ENCODE peak calls at places on chromosomes 2 and 18, in ten cellular contexts. O is HCT116, B is heart left ventricle, P is adrenal gland, A is tibial nerve, H is testis, J is ovary, U is IMR-90, R is body of pancreas, E is uterus. C is an unnamed sample.

GRCh38 chr2:8003462-8004075 is 678.3 kb upstream of the ID2 start:
- DNase-seq in O (no peak), J (peak), P (no peak), A (peak), R (no peak), U (peak), E (peak), B (peak), H (peak), C (peak)

GRCh38 chr18:1865869-1866268 is 705.4 kb downstream of the METTL4 start:
- DNase-seq in A (no peak), P (no peak), U (no peak), E (no peak), H (no peak), R (no peak), B (no peak), J (no peak), O (no peak), C (no peak)

GRCh38 chr2:210046851-210047486 is 44.5 kb downstream of the RPE start:
- DNase-seq in E (no peak), O (no peak), P (no peak), R (no peak), H (no peak), A (no peak), J (no peak), U (no peak), B (no peak), C (no peak)

GRCh38 chr2:28000287-28000686 is 109.8 kb downstream of the BABAM2 start:
- DNase-seq in E (no peak), P (no peak), U (no peak), B (no peak), O (no peak), J (no peak), R (no peak), H (no peak), A (no peak), C (no peak)

GRCh38 chr2:32284321-32284720 is 6.6 kb downstream of the YIPF4 start:
- DNase-seq in P (no peak), H (no peak), R (no peak), A (no peak), E (no peak), O (no peak), B (no peak), U (peak), J (no peak), C (no peak)

GRCh38 chr2:219218279-219219112 is at the start of gene ABCB6:
- DNase-seq in B (peak), E (peak), H (peak), A (peak), P (peak), R (peak), O (peak), J (peak), U (peak), C (peak)

GRCh38 chr2:64645014-64645418 is 8.7 kb downstream of the SERTAD2 start:
- DNase-seq in B (peak), P (peak), E (peak), J (peak), R (peak), A (peak), O (no peak), U (peak), H (peak), C (peak)

GRCh38 chr2:236855866-236856855 is 229.5 kb upstream of the COPS8 start:
- DNase-seq in A (no peak), R (no peak), B (no peak), H (no peak), E (no peak), P (no peak), U (no peak), J (no peak), O (no peak), C (peak)

GRCh38 chr2:10477443-10478297 is 29.5 kb upstream of the ODC1 start:
- DNase-seq in O (no peak), H (no peak), B (no peak), R (no peak), U (no peak), P (no peak), A (no peak), J (no peak), E (no peak), C (no peak)

GRCh38 chr2:172340394-172340793 is 87.0 kb upstream of the ITGA6 start:
- DNase-seq in U (no peak), P (no peak), R (no peak), H (no peak), E (no peak), J (no peak), B (no peak), O (no peak), A (no peak), C (no peak)

GRCh38 chr2:178125862-178126261 is 13.6 kb downstream of the RBM45 start:
- DNase-seq in B (no peak), A (no peak), U (no peak), J (no peak), O (no peak), P (no peak), E (no peak), R (no peak), H (no peak), C (no peak)

GRCh38 chr18:7601249-7601620 is 34.1 kb downstream of the PTPRM start:
- DNase-seq in E (no peak), H (no peak), J (no peak), A (no peak), O (no peak), B (no peak), U (peak), R (no peak), P (no peak), C (no peak)

GRCh38 chr2:183371545-183371944 is 247.3 kb downstream of the NUP35 start:
- DNase-seq in H (no peak), U (no peak), A (no peak), J (no peak), E (no peak), O (no peak), P (no peak), B (no peak), R (no peak), C (no peak)

GRCh38 chr2:192127434-192127833 is 67.3 kb downstream of the TMEFF2 start:
- DNase-seq in H (no peak), R (no peak), P (no peak), B (no peak), A (no peak), J (no peak), E (no peak), O (no peak), U (no peak), C (no peak)

GRCh38 chr18:79640064-79640672 is 39.4 kb upstream of the CTDP1 start:
- DNase-seq in B (no peak), R (no peak), O (no peak), H (no peak), A (no peak), E (no peak), P (no peak), U (no peak), J (no peak), C (no peak)

GRCh38 chr2:241540766-241541561 is 17.6 kb upstream of the BOK start:
- DNase-seq in B (peak), O (peak), P (peak), U (no peak), H (peak), R (peak), A (peak), E (peak), J (peak), C (no peak)

GRCh38 chr2:148475626-148476025 is 168.9 kb upstream of the EPC2 start:
- DNase-seq in B (no peak), A (no peak), H (no peak), J (no peak), E (no peak), O (no peak), R (no peak), P (no peak), U (peak), C (no peak)

GRCh38 chr2:232275670-232276069 is 102.9 kb upstream of the ALPP start:
- DNase-seq in P (no peak), U (no peak), R (no peak), A (no peak), J (no peak), O (no peak), H (no peak), E (no peak), B (no peak), C (no peak)

GRCh38 chr2:195304310-195304709 is 352.7 kb upstream of the SLC39A10 start:
- DNase-seq in P (peak), A (no peak), R (no peak), B (no peak), J (no peak), U (peak), H (peak), E (no peak), O (peak), C (no peak)

GRCh38 chr2:133146893-133147292 is 421.4 kb downstream of the NCKAP5 start:
- DNase-seq in O (no peak), A (no peak), E (no peak), J (no peak), U (peak), P (no peak), R (no peak), H (no peak), B (no peak), C (no peak)

GRCh38 chr2:236873666-236874065 is 212.0 kb upstream of the COPS8 start:
- DNase-seq in P (no peak), R (no peak), A (peak), E (no peak), J (no peak), B (no peak), O (no peak), H (no peak), U (no peak), C (no peak)

GRCh38 chr18:2050702-2051201 is 520.6 kb downstream of the METTL4 start:
- DNase-seq in H (no peak), J (no peak), U (no peak), P (no peak), A (no peak), E (no peak), B (no peak), R (no peak), O (peak), C (no peak)

GRCh38 chr2:189234991-189235390 is 55.4 kb upstream of the COL5A2 start:
- DNase-seq in J (no peak), O (no peak), U (peak), P (no peak), B (no peak), R (no peak), H (no peak), A (no peak), E (no peak), C (no peak)

GRCh38 chr18:56196495-56197225 is 441.7 kb downstream of the TXNL1 start:
- DNase-seq in E (no peak), B (no peak), J (no peak), A (no peak), R (no peak), O (no peak), H (no peak), P (no peak), U (peak), C (no peak)

GRCh38 chr2:170733821-170734600 is 18.9 kb downstream of the SP5 start:
- DNase-seq in H (no peak), J (no peak), E (no peak), B (no peak), A (no peak), U (no peak), P (no peak), O (no peak), R (no peak), C (no peak)

GRCh38 chr2:8312861-8313768 is 368.7 kb upstream of the ID2 start:
- DNase-seq in J (no peak), P (no peak), O (peak), B (no peak), A (no peak), H (no peak), R (no peak), E (no peak), U (peak), C (no peak)

GRCh38 chr2:236352761-236353593 is 88.8 kb upstream of the ASB18 start:
- DNase-seq in U (peak), A (peak), B (no peak), P (no peak), E (no peak), R (no peak), J (peak), O (peak), H (peak), C (no peak)

DNA sequence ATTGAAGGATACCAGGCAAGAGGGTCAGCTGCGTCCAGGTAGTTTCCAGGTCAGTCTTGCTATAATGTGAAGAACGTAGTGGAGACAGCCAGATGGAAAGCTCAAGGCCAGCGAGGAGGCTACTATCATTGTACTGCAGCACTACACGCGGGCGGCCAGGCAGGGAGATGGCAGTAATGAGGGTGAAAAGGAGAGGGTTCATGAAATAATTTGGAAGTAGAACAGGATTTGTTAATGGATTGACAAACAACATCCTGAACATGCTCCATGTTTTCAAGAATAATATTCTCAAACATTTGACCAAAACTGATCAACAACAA is 17.1 kb downstream of the SPIRE1 start:
- DNase-seq in B (no peak), A (no peak), J (no peak), U (no peak), P (no peak), R (no peak), E (no peak), H (peak), O (no peak), C (no peak)
- H3K4me3 ChIP-seq in B (no peak), A (no peak), J (no peak), U (no peak), P (no peak), R (no peak), E (no peak), H (no peak), O (no peak), C (no peak)

GRCh38 chr2:74440378-74441110 is 1.2 kb downstream of the RTKN start:
- DNase-seq in E (peak), B (peak), O (peak), P (peak), R (peak), H (peak), J (peak), U (peak), A (peak), C (peak)
- TF ChIP-seq POLR2A in E (peak), B (no peak), O (no peak), P (peak), R (peak), H (no peak), J (no peak), U (peak), A (peak), C (no peak)

GRCh38 chr2:174785481-174785880 is 21.2 kb upstream of the CHRNA1 start:
- DNase-seq in A (no peak), O (no peak), U (peak), B (no peak), R (no peak), E (no peak), P (no peak), J (no peak), H (no peak), C (no peak)

GRCh38 chr2:174784909-174785308 is 20.6 kb upstream of the CHRNA1 start:
- DNase-seq in P (no peak), E (no peak), A (no peak), B (no peak), O (no peak), J (no peak), U (no peak), R (no peak), H (no peak), C (no peak)

GRCh38 chr2:174786066-174786725 is 21.9 kb upstream of the CHRNA1 start:
- DNase-seq in U (peak), J (no peak), A (no peak), B (no peak), O (no peak), P (no peak), H (no peak), R (no peak), E (no peak), C (no peak)

GRCh38 chr2:174781996-174782395 is 17.7 kb upstream of the CHRNA1 start:
- DNase-seq in E (no peak), A (no peak), B (no peak), O (no peak), J (no peak), H (peak), R (no peak), U (no peak), P (no peak), C (no peak)

GRCh38 chr2:174784316-174784715 is 20.0 kb upstream of the CHRNA1 start:
- DNase-seq in O (no peak), J (no peak), B (no peak), P (no peak), U (no peak), R (no peak), E (no peak), A (no peak), H (peak), C (no peak)
- TF ChIP-seq CTCF in O (no peak), J (no peak), B (no peak), P (no peak), U (no peak), R (no peak), E (no peak), A (no peak), H (no peak), C (no peak)

DNA sequence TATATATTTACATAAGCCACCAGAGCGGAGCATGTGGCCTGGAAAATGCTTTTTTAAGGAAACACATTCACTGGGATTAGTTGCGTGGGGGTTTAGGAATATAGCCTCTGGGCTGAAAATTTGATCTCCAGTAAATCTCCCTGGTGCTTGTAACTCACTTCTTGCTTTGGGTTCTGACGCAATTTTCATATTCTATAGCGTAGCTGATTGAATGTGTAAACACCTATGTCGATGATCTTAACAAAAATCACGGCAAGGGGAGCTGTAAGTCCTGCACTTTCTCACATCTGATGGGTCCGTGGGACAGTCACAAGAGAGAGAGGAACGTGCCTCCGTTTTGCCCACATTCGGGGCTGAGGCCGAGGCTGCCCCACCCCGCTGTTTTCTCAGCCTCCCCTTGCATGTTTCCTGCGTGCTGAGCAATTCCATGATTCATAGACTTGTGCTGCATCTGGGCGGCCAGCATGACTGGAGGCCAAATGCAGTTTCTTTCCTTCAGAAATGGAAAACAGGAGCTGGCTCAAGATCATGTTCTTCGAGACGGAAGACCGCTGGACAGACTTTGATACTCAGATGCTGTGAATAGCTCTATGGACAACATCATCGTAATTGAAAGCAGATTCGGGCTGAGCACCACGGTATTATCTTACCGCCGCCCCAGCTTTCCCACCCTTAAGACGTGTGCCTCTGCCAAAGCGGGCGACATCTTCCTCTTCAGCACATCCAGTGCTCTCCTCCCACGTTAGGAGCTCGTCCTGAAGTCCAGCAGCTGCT is 109.2 kb downstream of the TMEM18 start:
- DNase-seq in P (no peak), U (no peak), H (peak), R (no peak), B (peak), J (peak), E (peak), A (peak), O (no peak), C (peak)
- H3K4me3 ChIP-seq in P (no peak), U (no peak), H (no peak), R (no peak), B (no peak), J (peak), E (no peak), A (peak), O (no peak), C (no peak)

GRCh38 chr18:59899298-59900221 is at the start of gene PMAIP1:
- DNase-seq in H (peak), P (peak), A (peak), O (peak), J (peak), E (peak), U (peak), R (peak), B (peak), C (peak)
- TF ChIP-seq POLR2A in H (no peak), P (peak), A (peak), O (peak), J (peak), E (peak), U (peak), R (peak), B (no peak), C (no peak)

GRCh38 chr2:101766337-101766736 is 68.8 kb downstream of the MAP4K4 start:
- DNase-seq in J (no peak), H (no peak), O (no peak), B (no peak), U (no peak), R (no peak), P (no peak), A (no peak), E (no peak), C (no peak)

GRCh38 chr2:101768480-101769077 is 71.1 kb downstream of the MAP4K4 start:
- DNase-seq in J (no peak), P (no peak), R (no peak), H (no peak), E (no peak), U (no peak), B (no peak), A (no peak), O (no peak), C (no peak)

GRCh38 chr2:101763496-101764333 is 66.2 kb downstream of the MAP4K4 start:
- DNase-seq in B (no peak), A (no peak), O (no peak), H (no peak), E (no peak), U (no peak), R (no peak), P (no peak), J (no peak), C (no peak)

GRCh38 chr2:101770672-101771071 is 73.2 kb downstream of the MAP4K4 start:
- DNase-seq in E (no peak), A (no peak), J (no peak), R (no peak), P (no peak), U (peak), O (peak), H (no peak), B (no peak), C (no peak)

GRCh38 chr2:101766871-101767739 is 69.6 kb downstream of the MAP4K4 start:
- DNase-seq in R (no peak), E (no peak), H (no peak), O (no peak), J (peak), B (no peak), A (no peak), U (peak), P (no peak), C (no peak)
- TF ChIP-seq CTCF in R (no peak), E (no peak), H (no peak), O (no peak), J (no peak), B (no peak), A (no peak), U (no peak), P (no peak), C (no peak)

DNA sequence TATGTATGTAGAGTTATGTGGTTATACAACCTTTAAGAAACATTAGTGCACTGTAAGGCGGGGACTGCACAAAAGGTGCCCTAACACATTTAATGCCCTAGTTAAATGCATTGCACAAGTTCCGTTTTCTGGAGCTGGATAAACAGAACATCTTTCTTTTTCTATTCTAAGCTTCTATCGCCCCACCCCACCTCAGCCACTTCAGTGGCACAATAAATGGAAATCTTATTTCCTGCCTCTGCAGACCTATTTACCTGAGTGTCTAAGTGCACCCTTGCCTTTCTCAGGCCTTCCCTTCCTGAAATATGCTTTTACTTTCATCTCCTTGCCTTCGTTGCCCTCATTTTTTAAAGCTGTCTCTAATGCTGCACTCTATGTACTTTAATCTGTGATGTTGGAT is 123.5 kb downstream of the TANC1 start:
- DNase-seq in A (no peak), U (no peak), H (no peak), B (no peak), P (no peak), E (no peak), R (no peak), J (no peak), O (no peak), C (no peak)
- H3K4me3 ChIP-seq in A (no peak), U (no peak), H (no peak), B (no peak), P (no peak), E (no peak), R (no peak), J (no peak), O (no peak), C (no peak)

DNA sequence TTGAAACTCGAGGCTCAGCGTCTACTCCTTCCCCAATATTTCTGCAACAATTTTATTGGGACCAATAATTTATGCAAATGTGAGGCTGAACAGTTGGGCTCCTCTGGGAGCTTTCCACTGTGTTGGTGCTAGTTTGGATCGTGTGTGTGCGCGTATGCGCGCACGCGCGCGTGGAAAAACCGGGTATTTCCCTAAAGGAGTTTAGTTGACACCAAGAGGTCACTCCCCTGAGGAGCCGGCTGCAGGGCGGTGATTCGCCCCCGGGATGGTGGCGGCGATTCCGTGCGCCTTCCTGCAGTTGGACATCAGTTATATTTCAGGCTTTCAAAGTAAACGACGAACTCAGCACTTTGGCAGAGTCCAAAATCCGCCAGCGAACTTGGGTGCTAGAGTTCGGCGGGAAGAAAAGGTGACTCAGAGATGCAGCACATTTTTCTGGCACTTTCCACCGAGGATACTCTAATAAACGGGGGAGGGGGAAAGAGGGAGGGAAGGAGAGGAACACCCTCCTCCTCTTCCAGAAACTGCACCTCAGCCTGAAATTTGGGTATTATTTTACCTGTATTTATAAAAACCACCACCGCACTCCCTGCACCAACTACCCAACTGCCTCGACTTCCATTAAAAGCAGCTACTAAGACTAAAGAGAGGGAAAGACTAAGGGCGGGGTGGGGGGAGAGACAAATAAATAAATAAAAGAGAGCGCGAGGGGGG is 186.6 kb upstream of the FANCL start:
- DNase-seq in R (peak), E (peak), P (peak), J (peak), O (no peak), A (no peak), U (peak), B (no peak), H (peak), C (no peak)
- TF ChIP-seq POLR2A in R (no peak), E (no peak), P (no peak), J (no peak), O (no peak), A (no peak), U (no peak), B (no peak), H (no peak), C (no peak)

C was measured in lower leg skin.